ENCODE peak calls at places on chromosomes 11 and 22, in six cellular contexts. D is ovary, T is transverse colon, I is fibroblast of lung, M is tibial nerve, W is H9. O is an unnamed sample. For H3K27me3, the result is how much of the 10 kb centered on the place peaks cover.

GRCh38 chr11:66985508-66986177 is 10.5 kb downstream of the C11orf86 start:
- DNase-seq in D (no peak), I (no peak), W (no peak), T (no peak), M (no peak), O (no peak)

GRCh38 chr22:44669725-44670027 is 32.3 kb upstream of the PRR5 start:
- DNase-seq in W (peak), I (no peak), T (no peak), D (no peak), M (no peak), O (no peak)

GRCh38 chr11:86395061-86395551 is 20.4 kb downstream of the CCDC81 start:
- DNase-seq in D (peak), W (peak), I (peak), M (no peak), T (no peak), O (no peak)

GRCh38 chr22:39081557-39081956 is 4.5 kb downstream of the APOBEC3G start:
- DNase-seq in T (no peak), M (no peak), D (no peak), W (no peak), I (no peak), O (no peak)

GRCh38 chr11:5267033-5267563 is 2.6 kb downstream of the HBE1 start:
- DNase-seq in M (no peak), W (no peak), I (no peak), T (no peak), D (no peak), O (no peak)

GRCh38 chr22:23268139-23268712 is 87.9 kb downstream of the BCR start:
- DNase-seq in T (no peak), I (no peak), D (no peak), M (no peak), W (no peak), O (no peak)

GRCh38 chr11:65036931-65037330 is 4.1 kb upstream of the SAC3D1 start:
- DNase-seq in I (no peak), T (peak), D (no peak), M (no peak), W (no peak), O (no peak)

GRCh38 chr11:72244317-72245231 is 598 bp upstream of the PHOX2A start:
- DNase-seq in W (peak), D (peak), I (no peak), T (no peak), M (no peak), O (no peak)

GRCh38 chr22:47275479-47276218 is 513.2 kb downstream of the TBC1D22A start:
- DNase-seq in D (no peak), T (no peak), W (no peak), M (no peak), I (no peak), O (peak)

GRCh38 chr22:47810505-47811500 is 1048.4 kb downstream of the TBC1D22A start:
- DNase-seq in D (no peak), I (no peak), W (no peak), M (no peak), T (no peak), O (no peak)

GRCh38 chr22:36182056-36182455 is 19.6 kb downstream of the APOL4 start:
- DNase-seq in T (no peak), W (no peak), I (no peak), D (no peak), M (no peak), O (no peak)

GRCh38 chr11:107859459-107860239 is 1.1 kb upstream of the SLC35F2 start:
- DNase-seq in I (no peak), T (peak), W (peak), D (peak), M (no peak), O (peak)

GRCh38 chr11:18312012-18312411 is 9.9 kb downstream of the HPS5 start:
- DNase-seq in M (no peak), I (no peak), D (no peak), W (no peak), T (no peak), O (no peak)

GRCh38 chr11:2663915-2664314 is 35.9 kb downstream of the KCNQ1OT1 start:
- DNase-seq in W (no peak), T (no peak), D (no peak), M (no peak), I (no peak), O (no peak)

GRCh38 chr22:43885786-43886185 is 6.0 kb downstream of the PNPLA5 start:
- DNase-seq in T (no peak), I (no peak), W (no peak), D (no peak), M (no peak), O (no peak)

GRCh38 chr22:38713921-38714320 is 8.2 kb downstream of the GTPBP1 start:
- DNase-seq in M (no peak), T (no peak), I (no peak), W (no peak), D (no peak), O (no peak)

GRCh38 chr11:132244871-132245557 is 874.6 kb downstream of the NTM start:
- DNase-seq in M (no peak), W (no peak), I (no peak), D (no peak), T (no peak), O (no peak)

GRCh38 chr11:120137187-120137610 is 714 bp downstream of the TRIM29 start:
- DNase-seq in W (peak), I (no peak), D (no peak), M (no peak), T (peak), O (peak)

GRCh38 chr11:84819128-84819527 is 808.0 kb downstream of the DLG2 start:
- DNase-seq in I (no peak), T (no peak), M (no peak), D (no peak), W (no peak), O (no peak)

GRCh38 chr11:18650859-18651557 is 16.9 kb upstream of the SPTY2D1 start:
- DNase-seq in W (peak), T (peak), D (no peak), M (no peak), I (peak), O (peak)

GRCh38 chr11:62391642-62392425 is 27.0 kb upstream of the SCGB1A1 start:
- DNase-seq in D (no peak), I (no peak), W (no peak), M (no peak), T (no peak), O (no peak)

GRCh38 chr11:130159657-130160459 is at the start of gene ST14:
- DNase-seq in D (no peak), T (peak), W (peak), M (no peak), I (no peak), O (peak)

GRCh38 chr11:69301491-69302401 is 7.8 kb downstream of the MYEOV start:
- DNase-seq in M (no peak), W (no peak), D (no peak), I (peak), T (peak), O (peak)

GRCh38 chr11:121524233-121524631 is 71.5 kb upstream of the SORL1-AS1 start:
- DNase-seq in M (no peak), W (no peak), T (no peak), I (no peak), D (no peak), O (no peak)

GRCh38 chr11:22449441-22449840 is 111.3 kb downstream of the SLC17A6 start:
- DNase-seq in T (no peak), D (no peak), I (no peak), M (no peak), W (no peak), O (no peak)

GRCh38 chr11:121722431-121723256 is 269.9 kb upstream of the SORL1-AS1 start:
- DNase-seq in W (peak), M (peak), T (peak), I (peak), D (peak), O (peak)

GRCh38 chr11:35334385-35335090 is 84.8 kb downstream of the SLC1A2 start:
- DNase-seq in M (no peak), D (no peak), I (no peak), W (no peak), T (no peak), O (no peak)

GRCh38 chr11:17575431-17576425 is 28.7 kb downstream of the OTOG start:
- DNase-seq in W (peak), D (no peak), T (no peak), M (no peak), I (no peak), O (peak)

GRCh38 chr11:69065136-69065710 is 16.5 kb downstream of the TPCN2 start:
- DNase-seq in T (no peak), M (no peak), W (no peak), I (no peak), D (no peak), O (no peak)

GRCh38 chr11:69541501-69542313 is 60.2 kb downstream of the LINC01488 start:
- DNase-seq in M (no peak), I (peak), D (no peak), T (no peak), W (no peak), O (no peak)

GRCh38 chr11:32434387-32435151 is 770 bp downstream of the WT1 start:
- DNase-seq in M (no peak), T (no peak), W (peak), D (peak), I (no peak), O (no peak)

GRCh38 chr11:32433249-32434115 is 1.9 kb downstream of the WT1 start:
- DNase-seq in W (no peak), I (no peak), M (no peak), D (peak), T (no peak), O (no peak)

GRCh38 chr11:32432565-32433248 is 2.6 kb downstream of the WT1 start:
- DNase-seq in D (no peak), W (no peak), T (no peak), I (no peak), M (no peak), O (no peak)

GRCh38 chr11:32435152-32435480 is 223 bp downstream of the WT1 start:
- DNase-seq in I (no peak), M (no peak), D (no peak), W (no peak), T (no peak), O (no peak)

GRCh38 chr11:32434116-32434386 is 1.3 kb downstream of the WT1 start:
- DNase-seq in M (no peak), T (no peak), W (no peak), D (no peak), I (no peak), O (no peak)
- H3K27me3 ChIP-seq in M (under half), T (half or more), W (half or more), D (under half), I (half or more), O (under half)

GRCh38 chr22:50267591-50268390 is 2.4 kb downstream of the MAPK11 start:
- DNase-seq in M (peak), W (peak), I (peak), D (peak), T (peak), O (no peak)
- H3K27me3 ChIP-seq in M (under half), W (under half), I (under half), D (under half), T (half or more), O (under half)

GRCh38 chr11:1062075-1062820 is 12.4 kb upstream of the MUC2 start:
- DNase-seq in I (no peak), M (no peak), T (peak), D (no peak), W (no peak), O (peak)

GRCh38 chr11:1060885-1061616 is 13.6 kb upstream of the MUC2 start:
- DNase-seq in T (peak), W (no peak), I (peak), D (no peak), M (peak), O (peak)

GRCh38 chr11:1060410-1060809 is 14.3 kb upstream of the MUC2 start:
- DNase-seq in M (peak), T (no peak), D (no peak), I (no peak), W (peak), O (peak)

GRCh38 chr11:1067812-1068496 is 6.7 kb upstream of the MUC2 start:
- DNase-seq in D (no peak), W (no peak), T (no peak), M (no peak), I (no peak), O (no peak)

GRCh38 chr11:1064167-1064566 is 10.5 kb upstream of the MUC2 start:
- DNase-seq in I (no peak), W (no peak), M (no peak), D (no peak), T (no peak), O (no peak)
- H3K27me3 ChIP-seq in I (under half), W (under half), M (under half), D (under half), T (under half), O (under half)

DNA sequence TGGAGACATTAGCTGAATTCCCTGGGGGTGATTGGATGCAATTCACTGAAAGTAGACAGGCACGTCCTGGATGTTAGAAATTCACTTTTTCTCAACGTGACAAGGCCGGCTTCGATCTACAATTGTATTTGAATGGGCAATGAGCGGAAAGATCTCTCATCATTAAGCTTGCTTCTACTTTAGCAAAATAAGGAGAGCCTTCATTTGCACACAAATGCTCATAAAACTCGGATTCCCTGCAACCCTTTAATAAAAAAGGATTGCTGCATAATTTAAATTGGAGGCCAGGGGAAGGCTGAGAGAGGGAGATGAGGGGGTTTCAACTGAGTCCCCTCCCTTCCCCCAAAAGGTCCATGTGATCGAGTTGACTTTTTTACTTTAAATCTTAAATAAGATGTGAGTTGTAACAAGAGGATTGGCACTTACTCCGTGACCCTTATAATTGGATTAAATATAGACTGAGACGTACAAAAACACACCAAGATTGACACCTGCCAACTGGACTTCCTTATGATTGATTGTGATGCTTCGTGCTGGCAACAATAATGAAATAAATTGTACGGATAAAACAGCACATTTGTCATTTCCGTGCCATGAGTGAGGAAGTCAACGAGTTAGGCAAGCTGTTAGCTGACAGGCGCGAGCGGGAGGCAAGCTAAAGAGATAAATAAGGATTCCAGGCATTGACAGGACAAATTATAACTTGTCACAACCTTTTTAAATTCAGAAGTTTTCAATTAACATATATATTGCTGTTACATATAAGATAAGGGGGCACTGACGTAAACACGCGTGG is 10.9 kb upstream of the PAX6 start:
- DNase-seq in I (no peak), M (no peak), D (no peak), T (no peak), W (no peak), O (no peak)
- H3K27me3 ChIP-seq in I (half or more), M (under half), D (under half), T (half or more), W (half or more), O (half or more)

GRCh38 chr11:27282806-27283205 is 80.2 kb downstream of the CCDC34 start:
- DNase-seq in W (no peak), T (no peak), I (peak), D (peak), M (no peak), O (no peak)
- H3K27me3 ChIP-seq in W (under half), T (under half), I (under half), D (under half), M (under half), O (under half)

O was measured in Peyer's patch.